ENCODE peak calls at places on chromosomes 11 and 22, in six cellular contexts. One of them, this sample, is unnamed.

GRCh38 chr11:114195981-114196731 is 100.0 kb upstream of the NNMT start:
- DNase-seq in fibroblast of lung: no peak
- DNase-seq in effector memory CD4-positive, alpha-beta T cell: no peak
- DNase-seq in CD4-positive, alpha-beta T cell: no peak
- DNase-seq in aorta: peak; percentile 54
- DNase-seq in cardiac muscle cell: no peak
- DNase-seq in this sample: no peak

GRCh38 chr22:17817511-17818065 is 43.3 kb upstream of the BID start:
- DNase-seq in fibroblast of lung: no peak
- DNase-seq in effector memory CD4-positive, alpha-beta T cell: no peak
- DNase-seq in CD4-positive, alpha-beta T cell: no peak
- DNase-seq in aorta: no peak
- DNase-seq in cardiac muscle cell: no peak
- DNase-seq in this sample: no peak

GRCh38 chr22:37990302-37990701 is 5.9 kb upstream of the SOX10 start:
- DNase-seq in fibroblast of lung: no peak
- DNase-seq in effector memory CD4-positive, alpha-beta T cell: no peak
- DNase-seq in CD4-positive, alpha-beta T cell: no peak
- DNase-seq in aorta: no peak
- DNase-seq in cardiac muscle cell: no peak
- DNase-seq in this sample: no peak

GRCh38 chr11:10906521-10906920 is 48.7 kb upstream of the ZBED5 start:
- DNase-seq in fibroblast of lung: peak; percentile 57
- DNase-seq in effector memory CD4-positive, alpha-beta T cell: no peak
- DNase-seq in CD4-positive, alpha-beta T cell: no peak
- DNase-seq in aorta: no peak
- DNase-seq in cardiac muscle cell: no peak
- DNase-seq in this sample: no peak

GRCh38 chr11:107606122-107606521 is 15.2 kb downstream of the ELMOD1 start:
- DNase-seq in fibroblast of lung: no peak
- DNase-seq in effector memory CD4-positive, alpha-beta T cell: no peak
- DNase-seq in CD4-positive, alpha-beta T cell: no peak
- DNase-seq in aorta: no peak
- DNase-seq in cardiac muscle cell: no peak
- DNase-seq in this sample: no peak

GRCh38 chr11:65209711-65210360 is 28.1 kb downstream of the CAPN1 start:
- DNase-seq in fibroblast of lung: no peak
- DNase-seq in effector memory CD4-positive, alpha-beta T cell: no peak
- DNase-seq in CD4-positive, alpha-beta T cell: no peak
- DNase-seq in aorta: no peak
- DNase-seq in cardiac muscle cell: no peak
- DNase-seq in this sample: no peak

GRCh38 chr11:32154275-32154674 is 63.4 kb downstream of the RCN1 start:
- DNase-seq in fibroblast of lung: peak; percentile 40
- DNase-seq in effector memory CD4-positive, alpha-beta T cell: no peak
- DNase-seq in CD4-positive, alpha-beta T cell: no peak
- DNase-seq in aorta: no peak
- DNase-seq in cardiac muscle cell: no peak
- DNase-seq in this sample: no peak

GRCh38 chr22:48737461-48738203 is 1090.0 kb downstream of the BRD1 start:
- DNase-seq in fibroblast of lung: no peak
- DNase-seq in effector memory CD4-positive, alpha-beta T cell: no peak
- DNase-seq in CD4-positive, alpha-beta T cell: no peak
- DNase-seq in aorta: peak; percentile 63
- DNase-seq in cardiac muscle cell: no peak
- DNase-seq in this sample: no peak

GRCh38 chr11:15206791-15207190 is 92.1 kb downstream of the INSC start:
- DNase-seq in fibroblast of lung: no peak
- DNase-seq in effector memory CD4-positive, alpha-beta T cell: no peak
- DNase-seq in CD4-positive, alpha-beta T cell: no peak
- DNase-seq in aorta: no peak
- DNase-seq in cardiac muscle cell: no peak
- DNase-seq in this sample: no peak

GRCh38 chr11:86637976-86638375 is 34.4 kb downstream of the ME3 start:
- DNase-seq in fibroblast of lung: peak; percentile 73
- DNase-seq in effector memory CD4-positive, alpha-beta T cell: no peak
- DNase-seq in CD4-positive, alpha-beta T cell: no peak
- DNase-seq in aorta: no peak
- DNase-seq in cardiac muscle cell: no peak
- DNase-seq in this sample: no peak

GRCh38 chr11:24496728-24497396 is at the start of gene LUZP2:
- DNase-seq in fibroblast of lung: peak; percentile 59
- DNase-seq in effector memory CD4-positive, alpha-beta T cell: no peak
- DNase-seq in CD4-positive, alpha-beta T cell: no peak
- DNase-seq in aorta: peak; percentile 74
- DNase-seq in cardiac muscle cell: peak; percentile 76
- DNase-seq in this sample: peak; percentile 35

GRCh38 chr22:46147471-46148267 is 2.7 kb upstream of the PPARA start:
- DNase-seq in fibroblast of lung: no peak
- DNase-seq in effector memory CD4-positive, alpha-beta T cell: no peak
- DNase-seq in CD4-positive, alpha-beta T cell: no peak
- DNase-seq in aorta: peak; percentile 75
- DNase-seq in cardiac muscle cell: no peak
- DNase-seq in this sample: no peak

GRCh38 chr22:30565341-30565740 is 9.1 kb downstream of the GAL3ST1 start:
- DNase-seq in fibroblast of lung: no peak
- DNase-seq in effector memory CD4-positive, alpha-beta T cell: no peak
- DNase-seq in CD4-positive, alpha-beta T cell: no peak
- DNase-seq in aorta: no peak
- DNase-seq in cardiac muscle cell: no peak
- DNase-seq in this sample: no peak

GRCh38 chr11:43922295-43922648 is 20.2 kb upstream of the C11orf96 start:
- DNase-seq in fibroblast of lung: no peak
- DNase-seq in effector memory CD4-positive, alpha-beta T cell: no peak
- DNase-seq in CD4-positive, alpha-beta T cell: no peak
- DNase-seq in aorta: no peak
- DNase-seq in cardiac muscle cell: no peak
- DNase-seq in this sample: no peak

GRCh38 chr11:65115361-65116082 is 2.0 kb downstream of the ZNHIT2 start:
- DNase-seq in fibroblast of lung: no peak
- DNase-seq in effector memory CD4-positive, alpha-beta T cell: no peak
- DNase-seq in CD4-positive, alpha-beta T cell: no peak
- DNase-seq in aorta: no peak
- DNase-seq in cardiac muscle cell: no peak
- DNase-seq in this sample: no peak

GRCh38 chr11:78831571-78831970 is 256.9 kb upstream of the NARS2 start:
- DNase-seq in fibroblast of lung: no peak
- DNase-seq in effector memory CD4-positive, alpha-beta T cell: no peak
- DNase-seq in CD4-positive, alpha-beta T cell: no peak
- DNase-seq in aorta: no peak
- DNase-seq in cardiac muscle cell: no peak
- DNase-seq in this sample: no peak

GRCh38 chr11:12687216-12687623 is 13.0 kb downstream of the TEAD1 start:
- DNase-seq in fibroblast of lung: no peak
- DNase-seq in effector memory CD4-positive, alpha-beta T cell: no peak
- DNase-seq in CD4-positive, alpha-beta T cell: no peak
- DNase-seq in aorta: no peak
- DNase-seq in cardiac muscle cell: no peak
- DNase-seq in this sample: no peak

GRCh38 chr11:9263840-9264380 is 1.2 kb downstream of the DENND5A start:
- DNase-seq in fibroblast of lung: peak; percentile 26
- DNase-seq in effector memory CD4-positive, alpha-beta T cell: no peak
- DNase-seq in CD4-positive, alpha-beta T cell: no peak
- DNase-seq in aorta: no peak
- DNase-seq in cardiac muscle cell: no peak
- DNase-seq in this sample: no peak

GRCh38 chr11:112457532-112457931 is 196.9 kb upstream of the PLET1 start:
- DNase-seq in fibroblast of lung: no peak
- DNase-seq in effector memory CD4-positive, alpha-beta T cell: no peak
- DNase-seq in CD4-positive, alpha-beta T cell: no peak
- DNase-seq in aorta: no peak
- DNase-seq in cardiac muscle cell: no peak
- DNase-seq in this sample: no peak

GRCh38 chr22:36166518-36167220 is 6.1 kb upstream of the APOL3 start:
- DNase-seq in fibroblast of lung: no peak
- DNase-seq in effector memory CD4-positive, alpha-beta T cell: peak; percentile 47
- DNase-seq in CD4-positive, alpha-beta T cell: no peak
- DNase-seq in aorta: no peak
- DNase-seq in cardiac muscle cell: no peak
- DNase-seq in this sample: no peak

GRCh38 chr11:69361048-69361447 is 67.1 kb downstream of the MYEOV start:
- DNase-seq in fibroblast of lung: no peak
- DNase-seq in effector memory CD4-positive, alpha-beta T cell: no peak
- DNase-seq in CD4-positive, alpha-beta T cell: no peak
- DNase-seq in aorta: no peak
- DNase-seq in cardiac muscle cell: no peak
- DNase-seq in this sample: no peak

GRCh38 chr11:11073996-11074395 is 216.1 kb upstream of the ZBED5 start:
- DNase-seq in fibroblast of lung: no peak
- DNase-seq in effector memory CD4-positive, alpha-beta T cell: no peak
- DNase-seq in CD4-positive, alpha-beta T cell: no peak
- DNase-seq in aorta: no peak
- DNase-seq in cardiac muscle cell: no peak
- DNase-seq in this sample: peak; percentile 12

GRCh38 chr22:40634119-40634903 is 2.2 kb downstream of the MRTFA start:
- DNase-seq in fibroblast of lung: peak; percentile 40
- DNase-seq in effector memory CD4-positive, alpha-beta T cell: no peak
- DNase-seq in CD4-positive, alpha-beta T cell: no peak
- DNase-seq in aorta: no peak
- DNase-seq in cardiac muscle cell: no peak
- DNase-seq in this sample: no peak

GRCh38 chr11:80930038-80930437 is 1489.2 kb upstream of the TENM4 start:
- DNase-seq in fibroblast of lung: no peak
- DNase-seq in effector memory CD4-positive, alpha-beta T cell: no peak
- DNase-seq in CD4-positive, alpha-beta T cell: no peak
- DNase-seq in aorta: no peak
- DNase-seq in cardiac muscle cell: no peak
- DNase-seq in this sample: no peak

GRCh38 chr11:67276821-67277230 is 10.6 kb downstream of the GRK2 start:
- DNase-seq in fibroblast of lung: no peak
- DNase-seq in effector memory CD4-positive, alpha-beta T cell: no peak
- DNase-seq in CD4-positive, alpha-beta T cell: peak; percentile 26
- DNase-seq in aorta: peak; percentile 82
- DNase-seq in cardiac muscle cell: peak; percentile 23
- DNase-seq in this sample: no peak

DNA sequence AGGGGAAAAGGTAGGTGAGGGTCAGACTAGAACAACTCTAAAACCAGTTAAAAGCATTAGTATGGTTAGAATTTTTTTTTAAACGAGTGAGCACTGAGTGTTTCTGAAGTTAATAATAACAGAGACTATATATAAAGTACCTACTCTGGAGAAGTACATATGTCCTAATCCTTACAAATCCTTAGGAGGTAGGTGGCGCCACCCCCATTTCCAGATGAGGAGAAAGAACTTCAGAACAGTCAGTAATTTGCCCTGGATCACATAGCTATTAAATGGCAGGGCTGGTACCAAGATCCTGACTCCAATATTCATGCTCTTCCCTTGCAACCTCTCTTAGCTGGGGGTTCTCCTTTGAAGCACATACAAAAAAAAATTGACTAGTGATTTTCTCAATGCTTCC is 80.5 kb downstream of the CLPB start:
- DNase-seq in fibroblast of lung: no peak
- DNase-seq in effector memory CD4-positive, alpha-beta T cell: no peak
- DNase-seq in CD4-positive, alpha-beta T cell: no peak
- DNase-seq in aorta: no peak
- DNase-seq in cardiac muscle cell: no peak
- DNase-seq in this sample: peak; percentile 74
- H3K27ac ChIP-seq in fibroblast of lung: no peak overlapping the region
- H3K27ac ChIP-seq in effector memory CD4-positive, alpha-beta T cell: no peak overlapping the region
- H3K27ac ChIP-seq in CD4-positive, alpha-beta T cell: no peak overlapping the region
- H3K27ac ChIP-seq in aorta: no peak overlapping the region
- H3K27ac ChIP-seq in cardiac muscle cell: no peak overlapping the region
- H3K27ac ChIP-seq in this sample: no peak overlapping the region

DNA sequence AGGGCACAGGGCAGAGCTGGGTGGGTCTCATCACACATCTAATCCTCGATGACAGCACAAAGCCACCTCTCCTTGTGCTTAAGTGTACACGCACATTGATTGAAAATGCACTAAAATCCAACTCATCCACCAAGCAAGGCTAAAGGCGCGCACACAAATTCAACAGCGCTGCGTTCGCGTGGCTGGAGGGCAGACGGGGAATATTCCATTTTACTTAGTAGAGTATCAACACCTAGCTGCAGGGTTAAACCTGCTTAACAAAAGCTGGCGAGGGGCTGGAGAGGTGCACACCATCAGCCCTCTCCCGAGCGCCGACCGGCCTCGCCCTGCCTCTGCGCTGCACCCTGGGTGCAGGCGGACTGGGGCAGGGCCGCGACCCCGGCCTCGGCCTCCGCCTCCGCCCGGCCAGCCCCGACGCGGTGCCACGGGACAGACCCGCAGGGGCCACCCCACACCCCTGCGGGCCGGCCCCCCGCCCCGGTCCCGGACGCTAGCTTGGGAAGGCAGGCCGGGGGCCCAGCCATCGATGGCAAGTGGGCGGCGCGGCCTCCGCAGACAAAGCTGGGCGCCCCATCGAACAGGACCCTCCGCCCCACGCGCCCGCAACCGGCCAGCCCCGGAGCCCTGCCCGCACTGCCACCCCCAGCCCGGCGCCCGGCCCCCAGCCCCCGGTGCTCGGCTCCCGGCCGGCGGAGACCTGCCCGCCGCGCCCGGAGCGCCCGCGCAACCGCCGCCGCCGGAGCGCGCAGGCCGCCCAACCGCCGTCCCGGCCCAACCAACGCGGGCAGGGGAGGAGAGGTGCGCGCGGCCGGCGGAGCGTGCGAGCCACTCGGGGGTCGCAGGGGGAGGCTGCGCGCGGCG is 914 bp downstream of the PRDM10 start:
- DNase-seq in fibroblast of lung: peak; percentile 28
- DNase-seq in effector memory CD4-positive, alpha-beta T cell: no peak
- DNase-seq in CD4-positive, alpha-beta T cell: peak; percentile 33
- DNase-seq in aorta: no peak
- DNase-seq in cardiac muscle cell: peak; percentile 47
- DNase-seq in this sample: peak; percentile 75
- H3K27ac ChIP-seq in fibroblast of lung: peak overlapping the region; percentile 100
- H3K27ac ChIP-seq in effector memory CD4-positive, alpha-beta T cell: peak overlapping the region; percentile 99
- H3K27ac ChIP-seq in CD4-positive, alpha-beta T cell: peak overlapping the region; percentile 98
- H3K27ac ChIP-seq in aorta: peak overlapping the region; percentile 87
- H3K27ac ChIP-seq in cardiac muscle cell: peak overlapping the region; percentile 98
- H3K27ac ChIP-seq in this sample: peak overlapping the region; percentile 100

DNA sequence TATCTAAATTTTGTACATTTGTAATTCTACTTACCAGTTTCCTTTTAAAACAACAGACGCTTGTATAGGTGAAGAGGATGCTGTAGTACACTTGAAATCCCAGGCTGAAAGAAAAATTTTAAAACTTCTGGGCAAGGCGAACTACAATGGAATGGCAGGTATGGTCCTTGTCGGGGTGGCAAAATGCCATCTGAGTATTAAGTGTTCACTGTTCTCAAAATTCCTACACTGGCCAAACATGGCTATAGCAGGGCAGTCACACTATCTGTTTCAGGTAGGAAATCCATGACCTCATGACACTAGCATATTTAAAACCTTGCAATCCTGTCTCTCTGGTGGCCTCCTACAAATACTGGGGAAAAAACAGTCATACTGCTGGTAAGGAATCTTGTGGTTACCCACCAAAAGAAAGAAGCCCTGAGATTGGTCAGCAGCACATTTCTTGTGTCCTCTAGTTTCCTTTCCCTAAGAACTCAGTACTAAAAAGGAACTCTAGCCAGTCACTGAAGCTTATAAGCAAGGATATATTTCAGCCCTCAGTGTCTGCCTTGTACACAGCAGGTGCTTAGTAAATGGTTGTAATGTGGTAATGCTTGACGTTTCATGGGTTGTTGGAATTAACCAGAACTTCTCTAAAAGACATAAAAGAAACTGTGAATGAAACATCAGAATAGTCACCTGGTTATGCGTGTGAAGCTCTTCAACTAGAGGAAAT is 5.2 kb upstream of the ZC3H12C start:
- DNase-seq in fibroblast of lung: peak; percentile 88
- DNase-seq in effector memory CD4-positive, alpha-beta T cell: no peak
- DNase-seq in CD4-positive, alpha-beta T cell: no peak
- DNase-seq in aorta: no peak
- DNase-seq in cardiac muscle cell: no peak
- DNase-seq in this sample: no peak
- H3K27ac ChIP-seq in fibroblast of lung: no peak overlapping the region
- H3K27ac ChIP-seq in effector memory CD4-positive, alpha-beta T cell: no peak overlapping the region
- H3K27ac ChIP-seq in CD4-positive, alpha-beta T cell: no peak overlapping the region
- H3K27ac ChIP-seq in aorta: no peak overlapping the region
- H3K27ac ChIP-seq in cardiac muscle cell: no peak overlapping the region
- H3K27ac ChIP-seq in this sample: no peak overlapping the region

GRCh38 chr11:47047972-47048371 is 111.4 kb downstream of the CSTPP1 start:
- DNase-seq in fibroblast of lung: no peak
- DNase-seq in effector memory CD4-positive, alpha-beta T cell: no peak
- DNase-seq in CD4-positive, alpha-beta T cell: no peak
- DNase-seq in aorta: no peak
- DNase-seq in cardiac muscle cell: no peak
- DNase-seq in this sample: no peak
- H3K27ac ChIP-seq in fibroblast of lung: no peak overlapping the region
- H3K27ac ChIP-seq in effector memory CD4-positive, alpha-beta T cell: no peak overlapping the region
- H3K27ac ChIP-seq in CD4-positive, alpha-beta T cell: no peak overlapping the region
- H3K27ac ChIP-seq in aorta: no peak overlapping the region
- H3K27ac ChIP-seq in cardiac muscle cell: no peak overlapping the region
- H3K27ac ChIP-seq in this sample: no peak overlapping the region

This sample was measured in caudate nucleus.